ENCODE peak calls at places on chromosomes 6 and 20, in nine cellular contexts. W is right lobe of liver, Q is BJ, X is testis, U is hepatocyte, B is AG04450, O is colonic mucosa, N is Panc1, J is fibroblast of the aortic adventitia. T is an unnamed sample.
A peak's percentile ranks its signal among the peaks of the same experiment; 100 is the strongest.

GRCh38 chr6:105432797-105433196 is 29.9 kb upstream of the PREP start:
- DNase-seq in W (no peak), Q (peak; percentile 76), X (no peak), U (no peak), B (peak; percentile 46), O (no peak), N (no peak), J (peak; percentile 94), T (peak; percentile 71)

GRCh38 chr6:42229720-42230119 is 12.1 kb upstream of the MRPS10 start:
- DNase-seq in W (no peak), Q (no peak), X (no peak), U (no peak), B (no peak), O (no peak), N (no peak), J (no peak), T (no peak)

GRCh38 chr6:43115365-43115764 is 39.3 kb downstream of the PTK7 start:
- DNase-seq in W (no peak), Q (no peak), X (no peak), U (no peak), B (no peak), O (no peak), N (no peak), J (no peak), T (no peak)

GRCh38 chr6:33297406-33297955 is 1.3 kb downstream of the RGL2 start:
- DNase-seq in W (no peak), Q (no peak), X (peak; percentile 37), U (peak; percentile 69), B (no peak), O (peak; percentile 75), N (no peak), J (no peak), T (no peak)

GRCh38 chr6:125182237-125183018 is 28.9 kb downstream of the TPD52L1 start:
- DNase-seq in W (no peak), Q (no peak), X (no peak), U (no peak), B (no peak), O (no peak), N (no peak), J (no peak), T (no peak)

GRCh38 chr6:69796081-69796626 is 656 bp downstream of the LMBRD1 start:
- DNase-seq in W (peak; percentile 76), Q (no peak), X (peak; percentile 54), U (peak; percentile 74), B (no peak), O (peak; percentile 74), N (no peak), J (peak; percentile 35), T (peak; percentile 11)

GRCh38 chr6:164037165-164037564 is 622.6 kb downstream of the QKI start:
- DNase-seq in W (no peak), Q (no peak), X (no peak), U (no peak), B (no peak), O (no peak), N (no peak), J (no peak), T (no peak)

GRCh38 chr20:4985658-4986057 is 15.7 kb downstream of the SLC23A2 start:
- DNase-seq in W (no peak), Q (no peak), X (no peak), U (no peak), B (no peak), O (no peak), N (no peak), J (no peak), T (no peak)

GRCh38 chr6:131641554-131641953 is 4.5 kb downstream of the ENPP3 start:
- DNase-seq in W (no peak), Q (no peak), X (no peak), U (no peak), B (no peak), O (no peak), N (no peak), J (no peak), T (no peak)

GRCh38 chr6:122798099-122798641 is 9.1 kb downstream of the SMPDL3A start:
- DNase-seq in W (peak; percentile 84), Q (peak; percentile 26), X (no peak), U (peak; percentile 87), B (no peak), O (peak; percentile 84), N (peak; percentile 97), J (peak; percentile 74), T (peak; percentile 36)

GRCh38 chr6:70627500-70628254 is 40.0 kb upstream of the SMAP1 start:
- DNase-seq in W (no peak), Q (no peak), X (peak; percentile 75), U (no peak), B (no peak), O (no peak), N (no peak), J (no peak), T (no peak)

GRCh38 chr6:17015551-17016381 is 86.1 kb upstream of the STMND1 start:
- DNase-seq in W (no peak), Q (no peak), X (peak; percentile 89), U (peak; percentile 31), B (no peak), O (peak; percentile 31), N (no peak), J (no peak), T (no peak)

GRCh38 chr20:62760536-62761057 is 35.7 kb upstream of the MRGBP start:
- DNase-seq in W (no peak), Q (no peak), X (no peak), U (no peak), B (no peak), O (no peak), N (no peak), J (no peak), T (no peak)

GRCh38 chr6:150639823-150640331 is 40.2 kb downstream of the PLEKHG1 start:
- DNase-seq in W (peak; percentile 65), Q (no peak), X (no peak), U (no peak), B (no peak), O (no peak), N (no peak), J (no peak), T (no peak)

GRCh38 chr6:11682525-11682924 is 96.1 kb downstream of the ADTRP start:
- DNase-seq in W (no peak), Q (no peak), X (no peak), U (no peak), B (no peak), O (no peak), N (no peak), J (peak; percentile 26), T (no peak)

DNA sequence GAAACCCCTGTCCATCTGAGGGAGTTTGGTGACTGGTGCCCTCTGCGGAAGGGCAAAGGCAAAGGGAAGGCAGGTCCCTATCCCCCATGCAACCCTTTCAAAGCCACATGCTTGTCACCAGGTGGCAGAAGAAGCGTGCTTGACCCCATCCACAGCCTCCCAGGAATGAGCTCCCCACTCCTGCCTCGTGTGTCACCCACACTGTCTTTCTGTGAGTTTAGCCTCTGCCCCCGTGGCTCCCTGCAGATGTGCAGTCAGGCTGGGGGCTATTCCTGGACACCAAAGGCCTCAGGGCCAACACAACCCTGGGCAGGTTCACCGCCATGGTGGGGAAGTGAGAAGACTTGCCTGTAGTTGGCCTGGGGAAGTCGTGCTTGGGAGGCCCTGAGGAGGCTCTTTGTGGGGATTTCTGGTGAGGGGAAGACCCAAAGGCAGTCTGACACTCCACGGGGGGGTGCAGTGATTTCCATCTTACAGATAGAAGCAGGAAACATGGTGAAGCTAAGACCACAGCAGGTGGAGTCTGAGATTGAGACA is 16.6 kb upstream of the PCMTD2 start:
- DNase-seq in W (no peak), Q (no peak), X (no peak), U (no peak), B (no peak), O (no peak), N (no peak), J (no peak), T (no peak)
- TF ChIP-seq CTCF in W (no peak), Q (peak; percentile 3), X (no peak), U (no peak), B (no peak), O (no peak), N (no peak), J (no peak), T (no peak)

GRCh38 chr6:32108094-32108627 is 977 bp downstream of the TNXB start:
- DNase-seq in W (no peak), Q (no peak), X (peak; percentile 72), U (peak; percentile 63), B (no peak), O (peak; percentile 36), N (no peak), J (peak; percentile 80), T (no peak)
- H3K4me3 ChIP-seq in W (peak overlapping the region; percentile 16), Q (peak overlapping the region; percentile 3), X (no peak overlapping the region), U (no peak overlapping the region), B (no peak overlapping the region), O (peak overlapping the region; percentile 15), N (no peak overlapping the region), J (peak overlapping the region; percentile 69), T (no peak overlapping the region)

GRCh38 chr20:57857118-57857517 is 147.3 kb upstream of the PMEPA1 start:
- DNase-seq in W (no peak), Q (no peak), X (no peak), U (no peak), B (no peak), O (no peak), N (no peak), J (no peak), T (no peak)

GRCh38 chr20:57856658-57857057 is 146.8 kb upstream of the PMEPA1 start:
- DNase-seq in W (no peak), Q (no peak), X (no peak), U (no peak), B (no peak), O (no peak), N (no peak), J (no peak), T (no peak)

GRCh38 chr20:57860576-57860975 is 150.8 kb upstream of the PMEPA1 start:
- DNase-seq in W (peak; percentile 21), Q (no peak), X (no peak), U (no peak), B (no peak), O (no peak), N (no peak), J (no peak), T (no peak)

DNA sequence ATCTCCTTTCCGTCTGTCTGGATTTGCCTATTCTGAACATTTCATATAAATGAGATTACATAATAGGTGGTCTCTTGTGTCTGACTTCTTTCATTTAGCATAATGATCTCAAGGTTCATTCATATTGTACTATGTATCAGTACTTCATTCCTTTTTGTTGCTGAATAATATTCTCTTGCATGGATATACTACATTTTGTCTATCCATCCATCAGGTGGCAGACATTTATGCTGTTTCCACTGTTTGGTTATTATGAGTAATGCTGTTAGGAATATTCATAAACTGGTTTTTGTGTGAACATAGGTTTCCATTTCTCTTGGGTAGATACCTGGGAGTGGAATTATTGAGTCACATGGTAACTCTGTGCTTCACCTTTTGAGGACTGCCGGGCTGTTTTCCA is 148.2 kb upstream of the PMEPA1 start:
- DNase-seq in W (no peak), Q (no peak), X (no peak), U (no peak), B (no peak), O (no peak), N (no peak), J (no peak), T (no peak)
- TF ChIP-seq CTCF in W (no peak), Q (no peak), X (no peak), U (no peak), B (no peak), O (no peak), N (no peak), J (no peak), T (no peak)

DNA sequence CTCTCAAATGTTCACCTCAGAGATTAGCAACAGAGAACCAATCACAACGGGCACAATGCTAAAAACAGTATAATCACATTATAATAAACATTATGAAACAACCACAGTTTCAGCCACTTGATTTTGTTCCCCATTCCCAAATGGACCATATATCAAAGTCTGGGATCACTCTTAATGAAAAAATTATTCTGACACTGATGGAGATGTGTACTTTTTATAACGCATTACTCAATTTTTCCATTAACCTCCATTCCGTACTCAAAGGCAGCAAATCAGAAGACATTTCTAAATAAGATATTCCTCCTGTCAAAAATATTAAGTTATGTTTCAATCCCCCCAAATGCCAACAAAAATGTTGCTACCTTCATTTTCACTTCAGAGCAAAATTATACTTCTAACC is 2.8 kb downstream of the CPNE1 start:
- DNase-seq in W (no peak), Q (no peak), X (no peak), U (no peak), B (no peak), O (no peak), N (no peak), J (no peak), T (no peak)
- H3K4me3 ChIP-seq in W (no peak overlapping the region), Q (no peak overlapping the region), X (no peak overlapping the region), U (peak overlapping the region; percentile 94), B (peak overlapping the region; percentile 99), O (no peak overlapping the region), N (peak overlapping the region; percentile 93), J (peak overlapping the region; percentile 18), T (peak overlapping the region; percentile 91)

T was measured in astrocyte of the cerebellum.